ENCODE peak calls at places on chromosome X, in five cellular contexts. O is BE2C; G is stomach; R is CD4-positive, alpha-beta T cell; Q is IMR-90. A is an unnamed sample.

GRCh38 chrX:28158019-28158777 is 176.9 kb upstream of the DCAF8L1 start:
- DNase-seq in O (no peak), G (no peak), R (no peak), Q (no peak), A (no peak)

GRCh38 chrX:1807301-1807731 is 192.5 kb downstream of the ASMT start:
- DNase-seq in O (no peak), G (no peak), R (no peak), Q (peak; percentile 2), A (no peak)

GRCh38 chrX:123743312-123743711 is 10.5 kb upstream of the THOC2 start:
- DNase-seq in O (no peak), G (no peak), R (no peak), Q (no peak), A (no peak)

GRCh38 chrX:124086411-124086810 is 124.9 kb downstream of the STAG2 start:
- DNase-seq in O (no peak), G (no peak), R (peak; percentile 6), Q (no peak), A (no peak)

GRCh38 chrX:41733939-41734338 is 10.0 kb downstream of the GPR82 start:
- DNase-seq in O (no peak), G (no peak), R (no peak), Q (no peak), A (no peak)

GRCh38 chrX:9626379-9626778 is 139.3 kb downstream of the GPR143 start:
- DNase-seq in O (no peak), G (no peak), R (no peak), Q (peak; percentile 11), A (no peak)

GRCh38 chrX:153953342-153953830 is 8.9 kb upstream of the RENBP start:
- DNase-seq in O (peak; percentile 79), G (peak; percentile 79), R (peak; percentile 75), Q (peak; percentile 50), A (peak; percentile 92)

GRCh38 chrX:82816572-82816971 is 691.5 kb upstream of the POU3F4 start:
- DNase-seq in O (no peak), G (no peak), R (no peak), Q (no peak), A (no peak)

GRCh38 chrX:65601126-65601525 is 66.3 kb upstream of the MSN start:
- DNase-seq in O (no peak), G (no peak), R (no peak), Q (no peak), A (no peak)

GRCh38 chrX:37817176-37817575 is 30.2 kb downstream of the DYNLT3 start:
- DNase-seq in O (no peak), G (no peak), R (no peak), Q (no peak), A (no peak)

GRCh38 chrX:121479406-121479805 is 432.0 kb downstream of the GLUD2 start:
- DNase-seq in O (no peak), G (no peak), R (no peak), Q (no peak), A (no peak)

GRCh38 chrX:155888139-155888538 is 7.0 kb downstream of the VAMP7 start:
- DNase-seq in O (no peak), G (no peak), R (no peak), Q (peak; percentile 87), A (no peak)

GRCh38 chrX:39809326-39809725 is 288.4 kb downstream of the BCOR start:
- DNase-seq in O (no peak), G (no peak), R (no peak), Q (peak; percentile 82), A (no peak)

GRCh38 chrX:134998246-134998645 is 7.5 kb downstream of the SMIM10 start:
- DNase-seq in O (no peak), G (no peak), R (no peak), Q (no peak), A (no peak)

GRCh38 chrX:13843150-13843721 is 26.3 kb upstream of the GPM6B start:
- DNase-seq in O (no peak), G (no peak), R (no peak), Q (no peak), A (no peak)

GRCh38 chrX:117969782-117970181 is 146.8 kb downstream of the KLHL13 start:
- DNase-seq in O (no peak), G (no peak), R (no peak), Q (no peak), A (no peak)

GRCh38 chrX:1397001-1397400 is 5.1 kb upstream of the SLC25A6 start:
- DNase-seq in O (no peak), G (no peak), R (no peak), Q (no peak), A (no peak)

GRCh38 chrX:9163153-9163790 is 129.3 kb upstream of the FAM9B start:
- DNase-seq in O (no peak), G (no peak), R (no peak), Q (peak; percentile 55), A (no peak)

GRCh38 chrX:112081781-112082482 is 644 bp downstream of the TRPC5 start:
- DNase-seq in O (no peak), G (no peak), R (no peak), Q (no peak), A (no peak)
- H3K27me3 ChIP-seq in O (no peaks in the 10 kb centered on the region), G (peaks cover 10% of the 10 kb centered on the region), R (peaks cover 27% of the 10 kb centered on the region), Q (peaks cover 26% of the 10 kb centered on the region), A (no peaks in the 10 kb centered on the region)

DNA sequence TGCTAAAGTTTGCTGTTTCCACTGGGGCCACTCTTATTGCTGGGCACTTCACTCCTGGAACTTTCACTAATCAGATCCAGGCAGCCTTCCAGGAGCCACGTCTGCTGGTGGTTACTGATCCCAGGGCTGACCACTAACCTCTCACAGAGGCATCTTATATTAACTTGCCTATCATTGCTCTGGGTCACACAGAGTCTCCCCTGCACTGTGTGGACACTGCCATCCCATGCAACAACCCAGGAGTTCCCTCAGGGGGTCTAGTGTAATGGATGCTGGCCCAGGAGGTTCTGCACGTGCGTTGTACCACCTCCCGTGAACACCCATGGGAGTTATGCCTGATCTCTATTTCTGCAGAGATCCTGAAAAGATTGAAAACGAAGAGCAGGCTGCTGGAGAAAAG is 41.8 kb upstream of the IQSEC2 start:
- DNase-seq in O (no peak), G (no peak), R (no peak), Q (no peak), A (no peak)
- H3K27me3 ChIP-seq in O (peaks cover 37% of the 10 kb centered on the region), G (peaks cover 13% of the 10 kb centered on the region), R (peaks cover 66% of the 10 kb centered on the region), Q (peaks cover 79% of the 10 kb centered on the region), A (peaks cover 11% of the 10 kb centered on the region)

GRCh38 chrX:50375481-50376267 is 95.0 kb downstream of the DGKK start:
- DNase-seq in O (no peak), G (no peak), R (no peak), Q (no peak), A (peak; percentile 37)
- H3K27me3 ChIP-seq in O (no peaks in the 10 kb centered on the region), G (no peaks in the 10 kb centered on the region), R (no peaks in the 10 kb centered on the region), Q (peaks cover 6% of the 10 kb centered on the region), A (no peaks in the 10 kb centered on the region)

GRCh38 chrX:129781134-129782014 is 1.6 kb downstream of the SASH3 start:
- DNase-seq in O (no peak), G (peak; percentile 50), R (peak; percentile 72), Q (no peak), A (no peak)

GRCh38 chrX:129782015-129782495 is 2.3 kb downstream of the SASH3 start:
- DNase-seq in O (no peak), G (no peak), R (no peak), Q (no peak), A (no peak)

GRCh38 chrX:129780441-129781105 is 824 bp downstream of the SASH3 start:
- DNase-seq in O (no peak), G (no peak), R (no peak), Q (no peak), A (no peak)

GRCh38 chrX:129783176-129783776 is 3.5 kb downstream of the SASH3 start:
- DNase-seq in O (no peak), G (no peak), R (no peak), Q (no peak), A (no peak)

DNA sequence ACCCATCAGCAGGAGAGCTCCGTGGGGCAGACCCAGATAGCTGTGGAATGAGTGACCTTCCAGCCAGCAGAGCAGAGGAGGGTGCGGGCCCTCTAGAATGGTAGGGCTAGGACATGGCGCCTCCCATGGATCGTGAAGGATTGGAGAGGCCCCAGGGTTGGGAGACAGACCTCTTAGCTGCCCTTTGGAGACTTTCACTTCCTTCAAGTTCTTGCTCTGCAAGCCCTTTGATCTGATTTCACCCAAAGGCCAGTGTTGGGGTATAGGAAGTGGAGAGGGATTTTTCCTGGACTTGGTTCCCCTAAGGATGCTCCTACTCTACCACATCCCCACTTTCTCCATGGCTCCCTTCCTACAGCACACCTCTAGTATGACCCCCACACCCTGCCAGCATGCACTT is 3.0 kb downstream of the SASH3 start:
- DNase-seq in O (no peak), G (no peak), R (no peak), Q (no peak), A (no peak)
- H3K27me3 ChIP-seq in O (no peaks in the 10 kb centered on the region), G (no peaks in the 10 kb centered on the region), R (no peaks in the 10 kb centered on the region), Q (peaks cover 21% of the 10 kb centered on the region), A (no peaks in the 10 kb centered on the region)

DNA sequence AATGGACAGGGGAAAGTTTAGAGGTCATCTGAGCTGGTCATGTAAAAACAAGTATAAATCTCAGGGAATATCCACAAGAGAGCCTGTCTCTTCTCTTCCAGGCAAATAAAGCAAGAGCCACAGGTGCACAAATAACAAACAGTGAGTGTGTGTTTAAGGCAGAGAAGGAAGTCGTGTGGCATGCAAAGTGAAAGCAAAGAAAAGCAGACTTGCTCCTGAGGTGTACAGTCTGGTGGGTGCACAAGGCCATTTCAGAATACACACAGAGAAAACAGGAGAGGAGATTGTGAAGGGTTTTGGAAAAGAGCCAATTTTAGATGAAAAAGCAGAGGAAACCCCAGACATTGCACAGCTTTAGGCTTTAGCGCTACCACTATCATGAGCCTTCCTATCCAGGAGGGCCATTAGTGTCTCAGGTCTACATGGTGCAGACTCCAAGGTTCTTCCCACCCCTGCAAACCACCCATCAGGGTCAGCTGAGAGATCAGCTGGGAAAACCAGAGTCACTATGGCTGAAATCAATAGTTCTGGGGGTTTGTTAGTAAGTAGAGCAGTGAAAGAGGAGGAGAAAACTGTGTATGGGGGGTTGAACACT is 355.8 kb downstream of the KLHL4 start:
- DNase-seq in O (no peak), G (no peak), R (no peak), Q (no peak), A (no peak)
- H3K27me3 ChIP-seq in O (no peaks in the 10 kb centered on the region), G (no peaks in the 10 kb centered on the region), R (no peaks in the 10 kb centered on the region), Q (no peaks in the 10 kb centered on the region), A (no peaks in the 10 kb centered on the region)

GRCh38 chrX:136671006-136671610 is 23.1 kb downstream of the CD40LG start:
- DNase-seq in O (no peak), G (no peak), R (no peak), Q (no peak), A (no peak)
- H3K27me3 ChIP-seq in O (no peaks in the 10 kb centered on the region), G (no peaks in the 10 kb centered on the region), R (no peaks in the 10 kb centered on the region), Q (peaks cover 2% of the 10 kb centered on the region), A (no peaks in the 10 kb centered on the region)

A was measured in esophagus muscularis mucosa.